ENCODE peak calls at places on chromosomes 1 and 21, in ten cellular contexts. F is neural progenitor cell, L is mammary epithelial cell, J is hepatocyte, M is IMR-90, N is SK-N-SH, E is fibroblast of lung, I is K562, V is HCT116, T is OCI-LY7. A is an unnamed sample.

GRCh38 chr1:5839811-5840550 is 152.2 kb downstream of the NPHP4 start:
- DNase-seq in M (no peak), V (no peak), L (no peak), T (no peak), I (no peak), N (no peak), F (no peak), J (no peak), E (no peak), A (no peak)

GRCh38 chr21:37393030-37393429 is 26.5 kb downstream of the DYRK1A start:
- DNase-seq in F (no peak), T (no peak), N (no peak), L (no peak), M (no peak), E (no peak), I (no peak), J (no peak), V (no peak), A (no peak)

GRCh38 chr1:26554781-26555180 is 25.2 kb downstream of the RPS6KA1 start:
- DNase-seq in L (no peak), M (no peak), E (no peak), J (no peak), T (no peak), V (no peak), I (no peak), N (no peak), F (no peak), A (no peak)

GRCh38 chr1:198495635-198496034 is 44.8 kb downstream of the ATP6V1G3 start:
- DNase-seq in I (no peak), L (no peak), F (peak), N (no peak), J (no peak), T (no peak), E (no peak), V (no peak), M (no peak), A (no peak)

GRCh38 chr1:229714964-229715603 is 89.0 kb downstream of the URB2 start:
- DNase-seq in E (no peak), N (no peak), V (peak), J (no peak), I (peak), F (peak), T (peak), M (peak), L (peak), A (peak)

GRCh38 chr1:226644541-226645176 is 94.4 kb downstream of the ITPKB start:
- DNase-seq in F (no peak), L (no peak), M (peak), V (no peak), N (no peak), T (no peak), E (peak), J (no peak), I (no peak), A (no peak)

GRCh38 chr1:183368213-183369108 is 49.7 kb downstream of the NMNAT2 start:
- DNase-seq in I (no peak), M (no peak), T (no peak), L (no peak), N (no peak), J (no peak), F (no peak), V (no peak), E (no peak), A (no peak)

GRCh38 chr1:77316006-77316405 is 34.2 kb downstream of the AK5 start:
- DNase-seq in J (no peak), F (no peak), V (no peak), T (no peak), I (no peak), E (peak), N (no peak), L (peak), M (peak), A (no peak)

GRCh38 chr1:99784143-99784542 is 17.7 kb upstream of the FRRS1 start:
- DNase-seq in F (no peak), T (no peak), E (no peak), J (no peak), N (no peak), M (peak), L (no peak), V (no peak), I (no peak), A (peak)

GRCh38 chr1:25430073-25430665 is 528 bp upstream of the MACO1 start:
- DNase-seq in E (no peak), T (peak), F (peak), M (peak), I (peak), J (peak), V (peak), N (peak), L (peak), A (peak)

GRCh38 chr1:19734472-19734999 is 65.2 kb downstream of the TMCO4 start:
- DNase-seq in J (no peak), I (no peak), F (no peak), V (no peak), N (no peak), T (no peak), M (peak), E (peak), L (no peak), A (no peak)

GRCh38 chr21:44057960-44058651 is 46.0 kb downstream of the TRAPPC10 start:
- DNase-seq in N (no peak), T (no peak), E (no peak), M (peak), I (no peak), L (no peak), V (no peak), F (no peak), J (no peak), A (no peak)

GRCh38 chr1:13728104-13728503 is 28.1 kb downstream of the PRDM2 start:
- DNase-seq in J (no peak), N (no peak), F (no peak), L (no peak), M (no peak), I (no peak), T (peak), V (no peak), E (no peak), A (no peak)

GRCh38 chr1:64519921-64520320 is 50.0 kb downstream of the CACHD1 start:
- DNase-seq in E (no peak), V (no peak), F (no peak), N (no peak), M (peak), L (no peak), I (no peak), T (no peak), J (no peak), A (no peak)

GRCh38 chr1:46522184-46522968 is 29.1 kb downstream of the KNCN start:
- DNase-seq in J (peak), F (peak), V (no peak), T (no peak), N (no peak), M (peak), E (peak), L (peak), I (peak), A (no peak)

GRCh38 chr1:92577251-92577895 is 90.6 kb upstream of the GFI1 start:
- DNase-seq in F (peak), V (no peak), I (no peak), T (no peak), M (peak), N (no peak), J (no peak), L (peak), E (peak), A (no peak)

GRCh38 chr1:106435269-106435668 is 621.2 kb upstream of the PRMT6 start:
- DNase-seq in I (no peak), F (no peak), L (no peak), E (no peak), V (no peak), N (no peak), T (no peak), J (no peak), M (no peak), A (no peak)

GRCh38 chr21:45364464-45365185 is 40.3 kb upstream of the COL18A1 start:
- DNase-seq in F (peak), E (peak), M (peak), I (no peak), V (no peak), N (no peak), T (no peak), L (peak), J (no peak), A (no peak)

GRCh38 chr1:230622151-230622550 is 20.1 kb upstream of the COG2 start:
- DNase-seq in I (no peak), E (no peak), F (no peak), V (no peak), M (no peak), N (no peak), L (no peak), J (no peak), T (no peak), A (peak)

GRCh38 chr1:65066379-65066765 is 81.6 kb upstream of the AK4 start:
- DNase-seq in F (no peak), N (no peak), M (no peak), I (no peak), V (no peak), T (no peak), J (no peak), E (no peak), L (no peak), A (no peak)

GRCh38 chr21:43190544-43191340 is 21.9 kb downstream of the CRYAA start:
- DNase-seq in I (no peak), L (no peak), F (no peak), T (no peak), J (no peak), N (no peak), M (no peak), E (no peak), V (no peak), A (no peak)

GRCh38 chr1:78281580-78281979 is 209.2 kb upstream of the PTGFR start:
- DNase-seq in E (no peak), J (no peak), M (no peak), T (no peak), N (no peak), F (no peak), V (no peak), I (no peak), L (no peak), A (no peak)

GRCh38 chr1:150562384-150563339 is 13.5 kb downstream of the ADAMTSL4 start:
- DNase-seq in E (no peak), J (peak), F (peak), I (no peak), V (no peak), M (no peak), L (no peak), N (no peak), T (peak), A (peak)

GRCh38 chr1:30787266-30787665 is 29.7 kb upstream of the LAPTM5 start:
- DNase-seq in T (no peak), L (no peak), E (no peak), J (no peak), I (no peak), M (no peak), N (no peak), V (no peak), F (no peak), A (no peak)

GRCh38 chr1:27137544-27138075 is 17.3 kb downstream of the SLC9A1 start:
- DNase-seq in V (no peak), E (no peak), I (peak), L (no peak), J (peak), M (no peak), F (no peak), N (peak), T (no peak), A (no peak)

GRCh38 chr1:20215716-20216115 is 29.4 kb upstream of the PLA2G2C start:
- DNase-seq in F (no peak), T (no peak), M (no peak), V (no peak), E (no peak), J (no peak), I (no peak), N (no peak), L (no peak), A (no peak)

GRCh38 chr1:30612666-30613065 is 110.7 kb downstream of the MATN1 start:
- DNase-seq in N (no peak), E (no peak), M (no peak), V (no peak), T (no peak), F (no peak), J (no peak), I (no peak), L (no peak), A (no peak)

GRCh38 chr1:196774195-196774594 is 445 bp upstream of the CFHR3 start:
- DNase-seq in E (no peak), T (no peak), V (no peak), M (no peak), L (no peak), F (no peak), N (no peak), I (no peak), J (no peak), A (no peak)
- H2AFZ ChIP-seq in E (no peak), T (no peak), V (no peak), M (no peak), L (no peak), F (no peak), N (no peak), I (no peak), J (no peak), A (no peak)

DNA sequence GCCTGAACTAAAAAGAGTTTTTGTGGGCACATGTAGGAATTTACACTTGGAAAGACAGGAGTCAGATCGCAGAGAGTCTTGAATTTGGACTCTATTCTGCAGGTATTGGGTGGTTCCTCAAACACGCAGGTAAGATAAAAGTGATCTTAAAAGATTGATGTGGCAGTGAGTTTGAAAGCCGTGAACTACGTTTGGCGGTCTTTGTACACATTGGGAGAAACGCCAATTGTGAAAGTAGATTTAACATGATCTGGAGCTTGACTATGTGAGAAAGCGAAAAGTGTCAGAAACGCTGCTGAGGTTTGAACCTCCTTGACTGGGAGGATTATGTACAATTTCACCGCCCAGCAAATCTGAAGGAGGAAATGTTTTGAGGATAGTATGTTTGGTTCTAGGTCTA is 1.5 kb upstream of the PPP2R5A start:
- DNase-seq in V (no peak), I (no peak), J (no peak), N (no peak), T (no peak), L (no peak), F (no peak), E (no peak), M (no peak), A (no peak)
- H3K4me3 ChIP-seq in V (peak), I (peak), J (no peak), N (no peak), T (peak), L (no peak), F (peak), E (no peak), M (no peak), A (no peak)

GRCh38 chr1:234978397-234979291 is 150.0 kb downstream of the TOMM20 start:
- DNase-seq in M (peak), N (peak), T (peak), L (peak), I (peak), J (peak), F (no peak), E (peak), V (peak), A (peak)
- H2AFZ ChIP-seq in M (peak), N (no peak), T (peak), L (peak), I (no peak), J (no peak), F (no peak), E (no peak), V (no peak), A (no peak)

GRCh38 chr1:205285391-205286101 is 36.0 kb downstream of the NUAK2 start:
- DNase-seq in E (peak), M (no peak), F (no peak), V (no peak), J (no peak), T (peak), L (no peak), N (no peak), I (no peak), A (peak)

GRCh38 chr1:205287076-205287475 is 34.5 kb downstream of the NUAK2 start:
- DNase-seq in J (no peak), V (no peak), L (no peak), F (no peak), N (no peak), M (no peak), E (no peak), I (no peak), T (no peak), A (no peak)

GRCh38 chr1:205284420-205285144 is 37.0 kb downstream of the NUAK2 start:
- DNase-seq in F (peak), N (peak), E (peak), J (peak), M (peak), I (peak), T (peak), V (peak), L (peak), A (peak)

GRCh38 chr1:205286335-205286950 is 35.1 kb downstream of the NUAK2 start:
- DNase-seq in T (peak), N (no peak), I (no peak), M (peak), F (no peak), L (peak), V (no peak), E (peak), J (no peak), A (peak)

DNA sequence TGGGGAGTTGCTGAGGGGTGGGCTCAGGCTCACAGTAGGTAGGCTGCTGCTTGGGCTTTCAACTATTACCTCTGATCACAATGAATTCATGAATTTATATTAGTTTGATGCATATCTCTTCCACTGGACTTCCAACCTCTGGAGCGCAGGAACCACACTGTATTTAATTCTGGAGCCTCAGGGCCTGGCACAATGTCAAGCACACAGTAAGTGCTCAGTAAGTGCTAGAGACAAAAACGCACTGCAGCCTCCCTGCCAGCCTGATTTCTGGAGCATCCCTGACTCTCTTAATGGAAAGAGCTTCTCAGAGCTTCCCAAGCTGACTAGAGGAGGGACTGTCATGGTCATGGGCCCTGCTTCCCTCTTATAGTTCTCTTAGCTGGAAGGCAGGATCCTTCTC is 33.8 kb downstream of the NUAK2 start:
- DNase-seq in F (no peak), M (no peak), L (no peak), J (no peak), N (no peak), T (no peak), I (no peak), V (no peak), E (no peak), A (no peak)
- H3K4me3 ChIP-seq in F (no peak), M (no peak), L (no peak), J (no peak), N (no peak), T (peak), I (no peak), V (no peak), E (no peak), A (peak)

DNA sequence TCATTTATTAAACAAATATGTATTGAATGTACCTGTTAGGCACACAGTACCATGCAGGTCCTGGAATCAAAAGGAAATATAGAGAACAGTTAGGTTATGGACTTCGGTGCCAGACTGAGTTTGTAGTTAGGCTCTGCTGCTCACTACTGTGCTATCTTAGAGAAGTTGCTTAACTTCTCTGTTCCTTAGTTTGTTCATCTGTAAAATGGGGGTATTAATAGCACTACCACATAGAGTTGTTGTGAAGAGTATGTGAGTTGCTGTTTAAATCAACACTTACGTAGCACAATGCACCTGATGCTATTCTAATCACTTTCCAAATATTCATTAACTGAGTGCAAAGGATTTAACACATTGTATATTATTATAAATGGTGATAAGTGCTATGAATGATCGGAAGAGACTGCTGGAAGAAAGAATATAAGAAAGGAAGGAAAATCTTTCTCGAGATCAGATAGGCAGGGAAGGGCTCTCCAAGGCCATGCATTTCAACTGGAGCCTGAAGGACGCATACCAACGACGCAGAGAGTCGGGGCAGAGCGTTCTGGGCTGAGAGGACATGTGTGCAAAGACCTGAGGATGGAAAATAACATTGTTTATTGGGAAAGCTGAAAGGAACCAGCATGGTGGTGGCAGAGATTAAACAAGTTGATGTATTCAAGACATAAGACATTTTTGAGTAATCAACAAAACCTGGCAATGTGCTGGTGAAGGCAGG is 3.5 kb upstream of the AKNAD1 start:
- DNase-seq in V (no peak), F (no peak), J (no peak), M (no peak), I (no peak), L (no peak), E (no peak), N (no peak), T (no peak), A (no peak)
- H2AFZ ChIP-seq in V (no peak), F (no peak), J (no peak), M (no peak), I (no peak), L (no peak), E (no peak), N (no peak), T (no peak), A (no peak)

DNA sequence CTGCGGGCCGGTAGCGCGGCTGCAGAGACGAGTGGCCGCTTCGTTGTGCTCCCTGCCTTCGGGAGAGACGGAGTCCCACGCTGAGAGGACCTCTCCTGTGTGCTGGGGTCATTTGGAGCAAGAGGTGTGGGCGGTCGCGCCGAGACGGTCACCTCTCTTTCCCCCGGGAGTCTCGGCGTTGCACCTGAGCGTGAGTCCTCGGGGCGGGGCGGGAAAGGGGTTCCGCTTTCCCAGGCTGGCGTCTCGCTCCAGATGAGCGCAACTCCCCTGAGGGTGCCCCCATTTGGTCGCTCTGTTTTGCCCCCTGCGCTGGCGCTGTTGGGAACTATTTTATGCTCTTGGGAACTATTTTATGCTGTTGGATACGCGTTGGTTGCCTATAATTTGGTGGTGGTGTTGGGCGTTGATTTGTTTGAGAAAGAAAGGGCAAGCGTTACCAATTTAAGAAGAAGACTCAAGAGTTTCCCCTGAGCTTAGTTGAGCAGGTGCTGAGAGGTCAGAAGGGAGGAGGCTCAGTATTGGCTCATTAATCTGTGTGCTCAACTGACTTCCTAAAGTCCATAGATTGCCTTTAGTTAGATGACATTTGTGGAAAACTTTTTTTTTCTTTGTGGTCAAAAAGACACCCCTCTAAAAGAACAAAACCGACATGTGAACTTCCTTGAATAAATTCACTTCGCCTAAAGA is 683 bp downstream of the LRRC8B start:
- DNase-seq in E (peak), L (peak), J (peak), N (peak), F (peak), I (peak), M (no peak), V (peak), T (peak), A (peak)
- H3K4me3 ChIP-seq in E (peak), L (peak), J (peak), N (peak), F (peak), I (peak), M (peak), V (peak), T (peak), A (peak)

A was measured in MM.1S.